ENCODE peak calls at places on chromosomes 4 and X, in six cellular contexts. W is colonic mucosa, F is A673, V is PC-3, S is ovary, L is left ventricle myocardium inferior. H is an unnamed sample.

GRCh38 chr4:134202136-134202535 is 547 bp upstream of the PABPC4L start:
- DNase-seq in W (no peak), F (peak; percentile 5), V (no peak), S (no peak), L (no peak), H (no peak)

GRCh38 chr4:139368990-139369389 is 66.7 kb upstream of the NDUFC1 start:
- DNase-seq in W (no peak), F (no peak), V (no peak), S (no peak), L (no peak), H (no peak)

GRCh38 chr4:62510228-62510627 is 1310.1 kb downstream of the ADGRL3 start:
- DNase-seq in W (no peak), F (no peak), V (no peak), S (no peak), L (no peak), H (no peak)

GRCh38 chr4:79695848-79696247 is 287.8 kb upstream of the GK2 start:
- DNase-seq in W (no peak), F (no peak), V (no peak), S (no peak), L (no peak), H (no peak)

GRCh38 chr4:150379454-150379853 is 202.5 kb upstream of the MAB21L2 start:
- DNase-seq in W (no peak), F (no peak), V (peak; percentile 39), S (no peak), L (no peak), H (no peak)

GRCh38 chr4:77193511-77194236 is 36.7 kb downstream of the CCNG2 start:
- DNase-seq in W (peak; percentile 51), F (no peak), V (no peak), S (no peak), L (peak; percentile 46), H (peak; percentile 33)

GRCh38 chrX:103789004-103789403 is 12.4 kb downstream of the PLP1 start:
- DNase-seq in W (no peak), F (no peak), V (no peak), S (no peak), L (no peak), H (no peak)

GRCh38 chrX:14243823-14244222 is 214.1 kb upstream of the GEMIN8 start:
- DNase-seq in W (no peak), F (no peak), V (no peak), S (no peak), L (no peak), H (no peak)

GRCh38 chr4:78517050-78517652 is 34.4 kb upstream of the ANXA3 start:
- DNase-seq in W (no peak), F (peak; percentile 15), V (peak; percentile 61), S (no peak), L (no peak), H (no peak)

GRCh38 chr4:183118141-183118540 is 19.1 kb downstream of the WWC2 start:
- DNase-seq in W (no peak), F (no peak), V (no peak), S (no peak), L (no peak), H (no peak)

GRCh38 chrX:15973941-15974340 is 119.3 kb upstream of the AP1S2 start:
- DNase-seq in W (no peak), F (no peak), V (no peak), S (no peak), L (peak; percentile 21), H (no peak)

GRCh38 chr4:184838249-184839074 is 12.7 kb upstream of the ACSL1 start:
- DNase-seq in W (no peak), F (no peak), V (peak; percentile 49), S (no peak), L (no peak), H (no peak)

GRCh38 chr4:22500831-22501714 is 14.8 kb downstream of the ADGRA3 start:
- DNase-seq in W (peak; percentile 72), F (no peak), V (peak; percentile 84), S (no peak), L (no peak), H (peak; percentile 29)

GRCh38 chrX:1443496-1444075 is 9.1 kb downstream of the ASMTL start:
- DNase-seq in W (no peak), F (no peak), V (no peak), S (peak; percentile 9), L (no peak), H (peak; percentile 14)

GRCh38 chr4:122341906-122342305 is 36.9 kb upstream of the ADAD1 start:
- DNase-seq in W (no peak), F (no peak), V (peak; percentile 30), S (no peak), L (no peak), H (no peak)

GRCh38 chrX:50903387-50904027 is 7.0 kb upstream of the BMP15 start:
- DNase-seq in W (peak; percentile 30), F (peak; percentile 74), V (peak; percentile 61), S (no peak), L (no peak), H (no peak)

GRCh38 chr4:184196730-184197355 is 20.8 kb downstream of the ENPP6 start:
- DNase-seq in W (no peak), F (peak; percentile 3), V (peak; percentile 6), S (no peak), L (no peak), H (no peak)

GRCh38 chr4:3294401-3295241 is 1.8 kb downstream of the RGS12 start:
- DNase-seq in W (no peak), F (no peak), V (no peak), S (peak; percentile 37), L (no peak), H (no peak)

GRCh38 chr4:32140636-32141035 is 1420.5 kb downstream of the PCDH7 start:
- DNase-seq in W (no peak), F (peak; percentile 97), V (peak; percentile 85), S (no peak), L (no peak), H (no peak)

GRCh38 chrX:76148753-76149152 is 24.1 kb upstream of the PBDC1 start:
- DNase-seq in W (peak; percentile 47), F (peak; percentile 59), V (peak; percentile 60), S (peak; percentile 53), L (no peak), H (peak; percentile 21)

GRCh38 chr4:109738104-109738872 is 8.4 kb upstream of the PLA2G12A start:
- DNase-seq in W (no peak), F (no peak), V (no peak), S (no peak), L (no peak), H (no peak)

GRCh38 chrX:154470434-154470833 is 8.6 kb downstream of the LAGE3 start:
- DNase-seq in W (no peak), F (no peak), V (no peak), S (no peak), L (no peak), H (no peak)

GRCh38 chr4:124953059-124953850 is 240.7 kb upstream of the ANKRD50 start:
- DNase-seq in W (no peak), F (peak; percentile 65), V (peak; percentile 59), S (no peak), L (no peak), H (no peak)

GRCh38 chr4:124181045-124181444 is 531.5 kb downstream of the ANKRD50 start:
- DNase-seq in W (no peak), F (no peak), V (no peak), S (no peak), L (no peak), H (no peak)

GRCh38 chrX:152635941-152636340 is 1.8 kb upstream of the GABRQ start:
- DNase-seq in W (peak; percentile 24), F (peak; percentile 49), V (peak; percentile 71), S (no peak), L (no peak), H (peak; percentile 53)

GRCh38 chrX:28752330-28752729 is 165.1 kb downstream of the IL1RAPL1 start:
- DNase-seq in W (no peak), F (no peak), V (no peak), S (no peak), L (no peak), H (no peak)

GRCh38 chrX:74535633-74536141 is 78.7 kb downstream of the RLIM start:
- DNase-seq in W (peak; percentile 80), F (peak; percentile 86), V (peak; percentile 66), S (peak; percentile 84), L (peak; percentile 76), H (peak; percentile 51)

DNA sequence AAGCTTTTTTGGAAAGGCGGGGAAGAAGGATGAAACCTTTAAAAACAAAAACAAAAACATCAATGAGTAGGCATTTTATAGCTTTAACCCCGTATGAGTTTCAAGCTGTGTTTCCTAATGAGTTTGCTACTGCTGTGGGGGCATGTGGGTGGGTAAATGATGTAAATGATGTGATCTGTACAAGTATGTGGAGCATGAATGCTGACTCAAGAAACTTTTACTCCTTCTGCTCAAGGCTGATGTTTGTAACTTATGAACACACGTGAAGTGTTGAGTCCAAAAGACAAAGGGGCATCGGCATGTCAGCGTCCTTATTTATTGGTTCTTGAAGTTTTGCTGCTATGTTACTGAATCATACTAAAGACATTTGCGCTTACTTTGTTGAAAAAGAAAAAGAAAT is 76.9 kb downstream of the CLCN4 start:
- DNase-seq in W (no peak), F (no peak), V (no peak), S (no peak), L (no peak), H (no peak)
- TF ChIP-seq CTCF in W (no peak), F (no peak), V (no peak), S (no peak), L (no peak), H (no peak)

GRCh38 chr4:1842993-1843448 is 12.9 kb downstream of the LETM1 start:
- DNase-seq in W (no peak), F (no peak), V (peak; percentile 47), S (no peak), L (peak; percentile 39), H (no peak)
- H3K36me3 ChIP-seq in W (no peaks in the 10 kb centered on the region), F (peaks cover 72% of the 10 kb centered on the region), V (peaks cover 10% of the 10 kb centered on the region), S (no peaks in the 10 kb centered on the region), L (peaks cover 71% of the 10 kb centered on the region), H (peaks cover 16% of the 10 kb centered on the region)

DNA sequence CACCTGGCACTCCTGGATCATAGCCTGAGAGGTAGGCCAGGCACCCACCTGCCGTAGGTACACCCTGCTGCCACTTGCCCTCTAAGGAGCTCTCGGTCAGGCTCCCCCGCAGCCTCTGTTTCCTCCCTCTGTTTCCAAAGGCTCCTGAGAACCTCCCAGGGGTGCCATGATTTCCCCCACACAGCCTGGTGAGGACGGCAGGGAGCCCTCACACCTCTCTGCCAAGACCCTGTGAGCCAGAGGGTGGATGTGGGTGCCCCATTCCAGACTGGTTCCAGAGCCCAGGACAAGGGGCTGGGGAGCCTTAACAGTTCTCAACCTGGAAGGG is 1.6 kb upstream of the ABLIM2 start:
- DNase-seq in W (no peak), F (no peak), V (no peak), S (no peak), L (no peak), H (no peak)
- H3K4me3 ChIP-seq in W (no peak overlapping the region), F (no peak overlapping the region), V (no peak overlapping the region), S (no peak overlapping the region), L (no peak overlapping the region), H (no peak overlapping the region)

DNA sequence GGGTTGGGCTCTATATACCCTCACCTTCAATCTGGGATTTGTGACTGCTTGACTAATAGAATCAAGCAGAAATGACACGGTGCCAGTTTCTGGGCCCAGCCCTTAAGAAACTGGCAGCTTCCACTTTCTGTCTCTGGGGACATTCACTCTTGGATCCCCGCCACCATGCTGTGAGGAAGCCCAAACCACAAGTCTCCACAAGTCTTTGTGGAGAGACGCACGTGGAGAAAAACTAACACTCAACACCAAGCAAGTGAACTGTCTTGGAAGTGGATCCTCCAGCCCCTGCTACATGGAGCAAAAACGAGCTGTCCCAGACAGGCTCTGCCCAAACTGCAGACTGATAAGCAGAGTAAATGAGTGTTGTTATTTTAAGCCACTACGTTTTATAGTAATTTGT is 1.1 kb upstream of the EDNRA start:
- DNase-seq in W (no peak), F (peak; percentile 83), V (no peak), S (peak; percentile 57), L (peak; percentile 28), H (no peak)
- TF ChIP-seq CTCF in W (no peak), F (no peak), V (no peak), S (no peak), L (no peak), H (no peak)